ENCODE peak calls at places on chromosomes 13 and 19, in six cellular contexts. B, P, W, D, O and V are unnamed samples.
A peak's percentile ranks its signal among the peaks of the same experiment; 100 is the strongest.

GRCh38 chr13:45737571-45738002 is 35.5 kb downstream of the CBY2 start:
- DNase-seq in D (no peak), W (no peak), O (no peak), B (no peak), P (peak; percentile 34), V (no peak)

GRCh38 chr19:43779820-43780219 is 953 bp downstream of the KCNN4 start:
- DNase-seq in B (no peak), O (no peak), W (no peak), P (no peak), D (no peak), V (no peak)

GRCh38 chr13:46640843-46641242 is 87.9 kb downstream of the LRCH1 start:
- DNase-seq in D (no peak), B (no peak), W (no peak), O (no peak), P (no peak), V (peak; percentile 24)

GRCh38 chr19:2998642-2999041 is 21.3 kb downstream of the TLE6 start:
- DNase-seq in B (no peak), W (no peak), D (no peak), P (no peak), O (no peak), V (no peak)

GRCh38 chr13:36413161-36413560 is 19.1 kb upstream of the CCNA1 start:
- DNase-seq in D (no peak), W (no peak), B (no peak), O (no peak), P (no peak), V (no peak)

GRCh38 chr19:18764591-18765051 is 26.5 kb downstream of the COMP start:
- DNase-seq in B (no peak), P (no peak), W (no peak), O (no peak), D (no peak), V (no peak)

GRCh38 chr19:19094513-19094912 is 30.7 kb downstream of the SLC25A42 start:
- DNase-seq in W (no peak), P (no peak), B (no peak), O (no peak), D (no peak), V (no peak)

GRCh38 chr19:46704379-46705076 is 12.4 kb downstream of the PRKD2 start:
- DNase-seq in B (peak; percentile 87), P (peak; percentile 79), D (no peak), W (peak; percentile 95), O (no peak), V (no peak)

GRCh38 chr13:50428183-50428877 is 413.1 kb downstream of the KCNRG start:
- DNase-seq in P (no peak), O (no peak), W (no peak), B (no peak), D (no peak), V (no peak)

GRCh38 chr13:37617162-37617561 is 18.6 kb upstream of the POSTN start:
- DNase-seq in W (no peak), P (no peak), B (no peak), O (no peak), D (peak; percentile 79), V (no peak)

GRCh38 chr13:52851153-52851962 is 2.9 kb upstream of the PCDH8 start:
- DNase-seq in O (no peak), B (no peak), W (no peak), P (peak; percentile 31), D (no peak), V (no peak)

GRCh38 chr19:19488041-19488874 is 27.1 kb downstream of the TSSK6 start:
- DNase-seq in P (no peak), D (no peak), B (no peak), W (no peak), O (no peak), V (no peak)

GRCh38 chr13:96898212-96898611 is 96.1 kb downstream of the OXGR1 start:
- DNase-seq in B (no peak), O (no peak), W (no peak), P (no peak), D (no peak), V (no peak)

GRCh38 chr13:111411186-111411858 is 90.9 kb downstream of the TEX29 start:
- DNase-seq in B (no peak), D (no peak), P (no peak), W (no peak), O (peak; percentile 51), V (no peak)

GRCh38 chr19:38224014-38224862 is at the start of gene DPF1:
- DNase-seq in B (no peak), D (no peak), P (peak; percentile 83), O (peak; percentile 77), W (peak; percentile 25), V (no peak)